ENCODE peak calls at places on chromosome 18, in five cellular contexts. K is ovary, P is bronchial epithelial cell, Y is cardiac septum, S is GM04504. M is an unnamed sample.

GRCh38 chr18:55090566-55091187 is 131.4 kb upstream of the CCDC68 start:
- DNase-seq in K (no peak), P (no peak), Y (no peak), S (no peak), M (no peak)

GRCh38 chr18:36634573-36635216 is 194.1 kb downstream of the TPGS2 start:
- DNase-seq in K (no peak), P (peak; percentile 58), Y (no peak), S (no peak), M (no peak)

GRCh38 chr18:22539045-22539444 is 121.3 kb upstream of the CTAGE1 start:
- DNase-seq in K (no peak), P (no peak), Y (no peak), S (no peak), M (no peak)

GRCh38 chr18:68699043-68699442 is 15.9 kb downstream of the TMX3 start:
- DNase-seq in K (no peak), P (no peak), Y (no peak), S (peak; percentile 39), M (no peak)

GRCh38 chr18:77023115-77023782 is 109.3 kb downstream of the MBP start:
- DNase-seq in K (no peak), P (no peak), Y (no peak), S (no peak), M (no peak)

GRCh38 chr18:37577051-37577611 is 11.5 kb upstream of the CELF4 start:
- DNase-seq in K (no peak), P (no peak), Y (peak; percentile 82), S (no peak), M (no peak)

GRCh38 chr18:3585656-3586509 is 135.9 kb downstream of the TGIF1 start:
- DNase-seq in K (peak; percentile 62), P (peak; percentile 75), Y (peak; percentile 84), S (no peak), M (no peak)

GRCh38 chr18:62862451-62862850 is 147.1 kb downstream of the PHLPP1 start:
- DNase-seq in K (no peak), P (no peak), Y (no peak), S (no peak), M (no peak)

GRCh38 chr18:27213123-27213717 is 28.1 kb upstream of the CHST9 start:
- DNase-seq in K (no peak), P (no peak), Y (no peak), S (no peak), M (no peak)

GRCh38 chr18:50614838-50615237 is 55.0 kb downstream of the MAPK4 start:
- DNase-seq in K (no peak), P (peak; percentile 95), Y (no peak), S (no peak), M (no peak)

GRCh38 chr18:44848931-44849330 is 168.2 kb downstream of the SETBP1 start:
- DNase-seq in K (no peak), P (no peak), Y (no peak), S (no peak), M (no peak)

GRCh38 chr18:8424481-8424880 is 184.8 kb upstream of the RAB12 start:
- DNase-seq in K (no peak), P (no peak), Y (no peak), S (no peak), M (no peak)

GRCh38 chr18:79605481-79605880 is 74.1 kb upstream of the CTDP1 start:
- DNase-seq in K (no peak), P (no peak), Y (no peak), S (no peak), M (peak; percentile 82)

GRCh38 chr18:35407871-35408481 is 30.8 kb upstream of the ZNF396 start:
- DNase-seq in K (no peak), P (peak; percentile 63), Y (no peak), S (no peak), M (no peak)

GRCh38 chr18:8741524-8741923 is 36.2 kb downstream of the MTCL1 start:
- DNase-seq in K (no peak), P (no peak), Y (no peak), S (no peak), M (no peak)

GRCh38 chr18:72863754-72864153 is 4.0 kb downstream of the NETO1 start:
- DNase-seq in K (no peak), P (no peak), Y (no peak), S (no peak), M (no peak)

GRCh38 chr18:49168281-49168680 is 217.5 kb upstream of the SMAD7 start:
- DNase-seq in K (no peak), P (no peak), Y (no peak), S (no peak), M (no peak)

GRCh38 chr18:54904521-54904920 is 54.7 kb downstream of the CCDC68 start:
- DNase-seq in K (no peak), P (peak; percentile 18), Y (no peak), S (no peak), M (no peak)

GRCh38 chr18:76803814-76804213 is 18.5 kb upstream of the ZNF236 start:
- DNase-seq in K (peak; percentile 69), P (peak; percentile 59), Y (no peak), S (peak; percentile 28), M (peak; percentile 81)

GRCh38 chr18:50187659-50188058 is 7.3 kb downstream of the MYO5B start:
- DNase-seq in K (no peak), P (no peak), Y (no peak), S (no peak), M (no peak)

M was measured in mesenteric fat pad.